ENCODE peak calls at places on chromosome 18, in seven cellular contexts. J is RWPE1, F is PC-9, D is HFFc6, E is fibroblast of lung, M is left ventricle myocardium inferior, N is spleen. C is an unnamed sample.

GRCh38 chr18:48764452-48764851 is 186.3 kb downstream of the SMAD7 start:
- DNase-seq in F (no peak), E (no peak), J (no peak), M (no peak), D (no peak), N (no peak), C (no peak)

GRCh38 chr18:23992119-23992940 is 22.2 kb upstream of the TTC39C start:
- DNase-seq in M (peak), F (peak), J (peak), N (no peak), E (peak), D (no peak), C (no peak)

GRCh38 chr18:58235001-58235436 is 191.0 kb downstream of the NEDD4L start:
- DNase-seq in D (no peak), J (no peak), M (no peak), N (no peak), F (no peak), E (no peak), C (peak)

GRCh38 chr18:40159141-40160017 is 1795.7 kb upstream of the PIK3C3 start:
- DNase-seq in E (peak), F (no peak), D (peak), J (peak), M (no peak), N (no peak), C (no peak)

GRCh38 chr18:58143391-58143790 is 99.4 kb downstream of the NEDD4L start:
- DNase-seq in M (no peak), D (no peak), N (no peak), E (no peak), J (no peak), F (no peak), C (no peak)

GRCh38 chr18:40371673-40372072 is 1583.4 kb upstream of the PIK3C3 start:
- DNase-seq in D (peak), N (no peak), M (no peak), J (peak), F (no peak), E (peak), C (no peak)

GRCh38 chr18:34773961-34774754 is 64.1 kb downstream of the DTNA start:
- DNase-seq in D (peak), J (peak), M (peak), F (peak), E (peak), N (no peak), C (no peak)

GRCh38 chr18:77101410-77102245 is 31.0 kb downstream of the MBP start:
- DNase-seq in N (peak), D (peak), M (peak), J (peak), E (peak), F (peak), C (no peak)

GRCh38 chr18:37661061-37661460 is 95.5 kb upstream of the CELF4 start:
- DNase-seq in J (no peak), E (no peak), N (no peak), M (no peak), D (no peak), F (no peak), C (no peak)

GRCh38 chr18:22827216-22827615 is 105.9 kb upstream of the RBBP8 start:
- DNase-seq in M (no peak), J (no peak), E (peak), F (no peak), N (no peak), D (no peak), C (no peak)

GRCh38 chr18:79580481-79581171 is 99.0 kb upstream of the CTDP1 start:
- DNase-seq in J (no peak), N (peak), E (no peak), F (no peak), D (no peak), M (no peak), C (peak)

GRCh38 chr18:24185805-24186204 is 46.9 kb downstream of the CABYR start:
- DNase-seq in M (no peak), D (no peak), J (no peak), F (no peak), N (no peak), E (peak), C (no peak)

GRCh38 chr18:79942786-79943607 is 8.5 kb downstream of the SLC66A2 start:
- DNase-seq in N (peak), E (no peak), D (no peak), F (no peak), J (no peak), M (no peak), C (peak)

GRCh38 chr18:23542471-23542870 is 39.2 kb downstream of the RMC1 start:
- DNase-seq in E (peak), M (no peak), N (no peak), J (no peak), D (no peak), F (no peak), C (no peak)

GRCh38 chr18:37521500-37522465 is 43.8 kb downstream of the CELF4 start:
- DNase-seq in D (no peak), J (no peak), N (no peak), F (no peak), E (no peak), M (no peak), C (no peak)

GRCh38 chr18:26868968-26869586 is 3.6 kb upstream of the AQP4 start:
- DNase-seq in N (no peak), D (no peak), J (no peak), M (no peak), E (peak), F (no peak), C (no peak)

GRCh38 chr18:8584798-8585197 is 24.4 kb upstream of the RAB12 start:
- DNase-seq in M (no peak), J (no peak), F (no peak), N (no peak), D (no peak), E (no peak), C (no peak)

GRCh38 chr18:79987566-79987965 is 797 bp downstream of the TXNL4A start:
- DNase-seq in N (no peak), J (no peak), M (no peak), E (peak), F (no peak), D (peak), C (no peak)

GRCh38 chr18:46677609-46678470 is 20.8 kb upstream of the LOXHD1 start:
- DNase-seq in D (peak), J (no peak), M (no peak), N (no peak), F (no peak), E (peak), C (no peak)

GRCh38 chr18:7812431-7813063 is 245.4 kb downstream of the PTPRM start:
- DNase-seq in N (no peak), D (peak), F (peak), E (peak), J (peak), M (no peak), C (no peak)

GRCh38 chr18:78992041-78992735 is 12.6 kb downstream of the SALL3 start:
- DNase-seq in D (no peak), M (no peak), N (no peak), F (no peak), J (no peak), E (no peak), C (no peak)

GRCh38 chr18:61379827-61380226 is 46.6 kb downstream of the CDH20 start:
- DNase-seq in D (no peak), M (no peak), J (no peak), N (no peak), E (no peak), F (no peak), C (no peak)
- TF ChIP-seq CTCF in D (no peak), M (no peak), J (no peak), N (no peak), E (no peak), F (no peak), C (no peak)

GRCh38 chr18:25494888-25495287 is 142.9 kb upstream of the ZNF521 start:
- DNase-seq in D (no peak), E (no peak), M (no peak), F (no peak), N (no peak), J (no peak), C (no peak)

GRCh38 chr18:25493401-25493800 is 141.4 kb upstream of the ZNF521 start:
- DNase-seq in M (no peak), J (no peak), D (no peak), F (no peak), E (no peak), N (no peak), C (no peak)

GRCh38 chr18:25490316-25490715 is 138.3 kb upstream of the ZNF521 start:
- DNase-seq in N (no peak), M (no peak), J (no peak), D (no peak), E (no peak), F (no peak), C (no peak)
- TF ChIP-seq CTCF in N (no peak), M (no peak), J (no peak), D (no peak), E (no peak), F (no peak), C (no peak)

GRCh38 chr18:66346833-66347595 is 256.9 kb downstream of the CDH19 start:
- DNase-seq in M (no peak), D (no peak), E (no peak), F (no peak), N (no peak), J (no peak), C (no peak)

GRCh38 chr18:66344227-66344626 is 259.7 kb downstream of the CDH19 start:
- DNase-seq in M (no peak), F (peak), E (no peak), N (no peak), D (no peak), J (no peak), C (no peak)

GRCh38 chr18:66342577-66342976 is 261.3 kb downstream of the CDH19 start:
- DNase-seq in E (no peak), D (no peak), N (no peak), F (no peak), M (no peak), J (no peak), C (no peak)
- TF ChIP-seq CTCF in E (no peak), D (no peak), N (no peak), F (no peak), M (no peak), J (no peak), C (no peak)

DNA sequence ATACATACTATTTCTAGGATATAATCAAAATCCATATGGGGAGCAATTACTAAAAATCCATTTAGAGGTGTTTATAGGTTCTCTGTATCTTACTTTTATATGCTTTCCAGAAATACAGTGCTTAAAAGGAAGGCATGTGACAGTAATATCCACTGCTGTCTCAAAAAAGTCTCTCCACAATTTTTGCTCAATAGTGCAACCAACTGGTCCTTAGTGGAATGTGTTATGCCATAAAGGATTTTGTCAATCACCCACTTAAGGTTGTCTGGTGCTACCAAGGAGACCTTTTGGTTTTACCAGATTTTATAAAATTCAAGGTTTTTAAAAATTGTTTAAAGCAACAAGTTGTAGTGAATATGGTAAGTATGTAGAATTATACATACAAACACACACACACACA is 328.5 kb upstream of the DSEL start:
- DNase-seq in F (no peak), N (no peak), M (no peak), J (no peak), D (peak), E (no peak), C (no peak)
- TF ChIP-seq CTCF in F (no peak), N (no peak), M (no peak), J (no peak), D (peak), E (peak), C (peak)

DNA sequence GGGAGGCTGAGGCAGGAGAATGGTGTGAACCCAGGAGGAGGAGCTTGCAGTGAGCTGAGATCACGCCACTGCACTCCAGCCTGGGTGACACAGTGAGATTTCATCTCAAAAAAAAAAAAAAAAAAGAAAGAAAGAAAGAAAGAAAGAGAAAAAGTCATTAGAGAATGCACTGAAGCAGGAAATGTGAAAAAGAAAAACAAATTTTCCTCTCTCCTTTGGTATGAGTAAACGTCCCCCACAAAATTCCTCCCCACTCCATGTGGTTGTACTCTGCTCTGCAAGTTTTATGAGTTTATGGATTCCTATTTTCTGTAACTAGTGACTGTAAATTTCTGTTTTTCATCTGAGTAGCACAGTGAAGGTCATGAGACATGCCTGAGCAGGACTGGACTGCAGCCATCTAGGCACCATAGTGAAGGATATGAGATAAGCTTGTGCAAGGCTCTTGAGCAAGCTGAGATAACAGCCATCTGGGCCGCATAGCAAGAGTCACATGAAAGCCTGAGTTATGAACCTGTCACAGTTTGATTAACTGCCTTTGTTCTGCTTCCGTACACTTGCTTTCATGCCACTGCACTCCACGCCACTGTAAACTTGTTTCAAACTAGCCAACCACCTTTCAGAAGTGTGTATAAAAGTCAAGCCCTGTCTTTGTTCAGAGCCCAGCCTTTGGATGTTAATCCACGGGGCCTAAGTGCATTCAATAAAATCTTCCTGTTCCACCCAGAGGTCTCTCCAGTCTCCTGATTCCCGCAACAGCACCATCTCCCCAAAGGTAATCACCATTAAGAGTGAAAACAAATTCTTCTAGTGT is 50.2 kb downstream of the SKA1 start:
- DNase-seq in E (peak), M (peak), J (no peak), N (no peak), D (no peak), F (no peak), C (no peak)
- TF ChIP-seq CTCF in E (no peak), M (no peak), J (no peak), N (no peak), D (no peak), F (no peak), C (no peak)

C was measured in chondrocyte.